ENCODE peak calls at places on chromosomes 4 and X, in four cellular contexts. L, R, B and Y are unnamed samples.

GRCh38 chr4:189656551-189657165 is 284.0 kb upstream of the FRG1 start:
- DNase-seq in L (no peak), R (no peak), B (no peak), Y (no peak)

GRCh38 chr4:2497931-2498330 is 29.0 kb downstream of the RNF4 start:
- DNase-seq in L (no peak), R (no peak), B (no peak), Y (no peak)

GRCh38 chr4:26687728-26688127 is 103.8 kb downstream of the TBC1D19 start:
- DNase-seq in L (no peak), R (no peak), B (peak), Y (peak)

GRCh38 chr4:147765121-147765521 is 33.2 kb downstream of the ARHGAP10 start:
- DNase-seq in L (no peak), R (no peak), B (no peak), Y (no peak)

GRCh38 chr4:8267077-8267476 is 2.5 kb upstream of the HTRA3 start:
- DNase-seq in L (no peak), R (no peak), B (peak), Y (no peak)

GRCh38 chr4:26503844-26504243 is 13.6 kb upstream of the CCKAR start:
- DNase-seq in L (no peak), R (no peak), B (no peak), Y (no peak)

GRCh38 chr4:158020734-158021346 is 152.0 kb downstream of the GASK1B start:
- DNase-seq in L (no peak), R (no peak), B (peak), Y (peak)

GRCh38 chrX:275967-276587 is 5.1 kb upstream of the PLCXD1 start:
- DNase-seq in L (peak), R (no peak), B (peak), Y (peak)

GRCh38 chrX:13235930-13236329 is 83.9 kb downstream of the ATXN3L start:
- DNase-seq in L (no peak), R (no peak), B (peak), Y (no peak)

GRCh38 chrX:153504445-153505016 is 9.8 kb downstream of the BGN start:
- DNase-seq in L (no peak), R (no peak), B (no peak), Y (no peak)

GRCh38 chr4:25234390-25235367 is 846 bp downstream of the PI4K2B start:
- DNase-seq in L (peak), R (peak), B (peak), Y (peak)